ENCODE peak calls at places on chromosomes 11 and 22, in ten cellular contexts. Q is lung microvascular endothelial cell; E is putamen; J is right atrium auricular region; Z is activated CD4-positive, alpha-beta T cell treated with anti-CD3 and anti-CD28 coated beads for 36 hours; L is NCI-H748 treated with DMSO at 0.1 percent for 48 hours; W is CD4-positive, CD25-positive, alpha-beta regulatory T cell; V is stimulated activated CD4-positive, alpha-beta T cell treated with anti-CD3 and anti-CD28 coated beads, Interleukin-2, amount 100 ng/mL, for 24 hours; G is NCI-H1930; U is NCI-H2081. O is an unnamed sample.

GRCh38 chr11:70068345-70068744 is 9.8 kb upstream of the ANO1 start:
- DNase-seq in U (no peak), Z (no peak), E (no peak), L (no peak), Q (no peak), G (no peak), J (peak), W (no peak), V (no peak), O (no peak)

GRCh38 chr22:49486225-49486624 is 341.4 kb downstream of the BRD1 start:
- DNase-seq in L (no peak), U (no peak), E (no peak), Q (no peak), W (no peak), G (no peak), J (no peak), Z (no peak), V (no peak), O (no peak)

GRCh38 chr11:120239713-120240640 is at the start of gene POU2F3:
- DNase-seq in J (no peak), Q (no peak), Z (peak), G (no peak), U (peak), E (no peak), W (no peak), V (no peak), L (no peak), O (no peak)

GRCh38 chr11:8233691-8234424 is 29.8 kb downstream of the LMO1 start:
- DNase-seq in V (no peak), E (no peak), G (no peak), L (no peak), W (no peak), Z (no peak), J (no peak), U (no peak), Q (no peak), O (peak)

GRCh38 chr11:64545605-64546004 is 45.4 kb upstream of the SLC22A12 start:
- DNase-seq in E (no peak), G (no peak), U (no peak), V (no peak), L (no peak), J (no peak), Z (no peak), Q (peak), W (no peak), O (no peak)

GRCh38 chr22:47954107-47954506 is 1191.7 kb downstream of the TBC1D22A start:
- DNase-seq in J (no peak), L (no peak), W (no peak), E (no peak), Q (no peak), V (no peak), Z (no peak), U (no peak), G (no peak), O (no peak)

GRCh38 chr11:92685049-92685448 is 284.4 kb upstream of the MTNR1B start:
- DNase-seq in Z (no peak), J (no peak), Q (no peak), G (no peak), U (peak), W (no peak), E (no peak), V (no peak), L (peak), O (no peak)

GRCh38 chr11:10540546-10540914 is 457 bp downstream of the RNF141 start:
- DNase-seq in V (no peak), W (no peak), Q (peak), Z (no peak), E (no peak), G (no peak), L (peak), J (no peak), U (peak), O (no peak)

GRCh38 chr11:95296621-95297025 is 65.6 kb upstream of the SESN3 start:
- DNase-seq in Q (no peak), E (no peak), L (no peak), V (no peak), Z (no peak), J (no peak), W (no peak), U (no peak), G (no peak), O (no peak)

GRCh38 chr22:40817737-40818136 is 1.4 kb downstream of the SLC25A17 start:
- DNase-seq in L (no peak), Z (no peak), U (no peak), G (no peak), J (no peak), E (no peak), Q (no peak), W (no peak), V (no peak), O (no peak)

GRCh38 chr11:61919113-61919840 is 1.9 kb upstream of the RAB3IL1 start:
- DNase-seq in L (no peak), U (no peak), Z (no peak), E (no peak), G (no peak), V (no peak), J (peak), Q (no peak), W (no peak), O (no peak)

GRCh38 chr11:44300881-44301855 is 8.8 kb downstream of the ALX4 start:
- DNase-seq in U (no peak), E (no peak), G (no peak), J (no peak), L (no peak), Q (no peak), V (no peak), Z (no peak), W (no peak), O (no peak)

GRCh38 chr11:32259641-32260081 is 168.8 kb downstream of the RCN1 start:
- DNase-seq in V (peak), Q (peak), G (no peak), E (no peak), W (no peak), U (no peak), Z (peak), J (no peak), L (no peak), O (peak)

GRCh38 chr22:33726294-33726711 is 194.0 kb downstream of the LARGE1 start:
- DNase-seq in G (no peak), W (no peak), J (no peak), U (no peak), E (no peak), Q (no peak), Z (no peak), V (no peak), L (no peak), O (no peak)

GRCh38 chr22:24146190-24146616 is 35.1 kb upstream of the SUSD2 start:
- DNase-seq in U (peak), E (no peak), G (no peak), W (peak), Z (peak), Q (peak), J (no peak), V (no peak), L (no peak), O (no peak)

GRCh38 chr22:29226246-29226981 is 20.7 kb downstream of the EMID1 start:
- DNase-seq in G (no peak), W (no peak), Z (no peak), E (no peak), V (no peak), Q (no peak), L (no peak), U (no peak), J (no peak), O (no peak)

GRCh38 chr11:70581991-70582885 is 183.9 kb downstream of the CTTN start:
- DNase-seq in U (no peak), V (no peak), W (no peak), L (no peak), E (no peak), Q (no peak), J (no peak), G (no peak), Z (no peak), O (no peak)

GRCh38 chr11:9861860-9862725 is 198.2 kb downstream of the SWAP70 start:
- DNase-seq in Q (peak), W (peak), V (peak), G (peak), J (no peak), Z (peak), E (peak), L (peak), U (peak), O (no peak)

GRCh38 chr22:45535400-45535799 is 32.7 kb downstream of the FBLN1 start:
- DNase-seq in U (no peak), L (no peak), J (no peak), E (no peak), G (no peak), Z (no peak), V (no peak), W (no peak), Q (no peak), O (no peak)

GRCh38 chr11:107844041-107844440 is 14.5 kb downstream of the SLC35F2 start:
- DNase-seq in Z (peak), Q (peak), E (no peak), G (no peak), J (no peak), W (no peak), U (no peak), L (no peak), V (no peak), O (no peak)

GRCh38 chr11:94557391-94557790 is 9.8 kb upstream of the PIWIL4 start:
- DNase-seq in Z (no peak), G (no peak), Q (no peak), W (no peak), U (no peak), L (no peak), J (no peak), V (no peak), E (no peak), O (no peak)

GRCh38 chr11:68542617-68543016 is 82.1 kb downstream of the PPP6R3 start:
- DNase-seq in U (no peak), E (no peak), L (no peak), W (no peak), J (no peak), Z (no peak), G (no peak), Q (peak), V (no peak), O (peak)

GRCh38 chr11:47052576-47052975 is 116.0 kb downstream of the CSTPP1 start:
- DNase-seq in E (no peak), V (no peak), U (no peak), G (no peak), J (no peak), Z (no peak), W (no peak), Q (no peak), L (no peak), O (no peak)

GRCh38 chr22:43777204-43777671 is 34.9 kb downstream of the EFCAB6 start:
- DNase-seq in W (no peak), E (peak), Z (no peak), Q (peak), V (no peak), G (no peak), L (no peak), U (no peak), J (no peak), O (peak)

GRCh38 chr22:26558246-26558895 is 31.6 kb downstream of the TPST2 start:
- DNase-seq in E (no peak), V (no peak), U (peak), J (no peak), L (no peak), W (no peak), Q (no peak), Z (no peak), G (no peak), O (no peak)

GRCh38 chr11:15670520-15671070 is 555.9 kb downstream of the INSC start:
- DNase-seq in V (no peak), J (no peak), Q (no peak), E (no peak), G (no peak), U (no peak), Z (no peak), L (no peak), W (no peak), O (no peak)

GRCh38 chr22:45192701-45193187 is 29.0 kb downstream of the NUP50 start:
- DNase-seq in L (no peak), W (no peak), Z (no peak), Q (no peak), E (no peak), J (no peak), G (no peak), U (no peak), V (no peak), O (no peak)

GRCh38 chr11:83219095-83219494 is 25.6 kb downstream of the ANKRD42 start:
- DNase-seq in Z (no peak), W (no peak), G (no peak), U (peak), V (peak), J (no peak), E (no peak), L (no peak), Q (peak), O (no peak)

GRCh38 chr11:75855191-75855590 is 40.2 kb downstream of the UVRAG start:
- DNase-seq in W (no peak), E (no peak), Q (no peak), Z (no peak), U (no peak), L (no peak), G (no peak), V (no peak), J (no peak), O (no peak)

GRCh38 chr22:19317865-19318264 is 26.3 kb upstream of the CLTCL1 start:
- DNase-seq in W (no peak), Z (no peak), U (no peak), Q (no peak), V (no peak), G (no peak), L (no peak), E (no peak), J (no peak), O (no peak)

GRCh38 chr11:13140028-13140870 is 131.1 kb downstream of the RASSF10 start:
- DNase-seq in U (no peak), Q (no peak), G (no peak), E (no peak), V (no peak), L (no peak), J (no peak), Z (no peak), W (no peak), O (no peak)

GRCh38 chr11:66068154-66068821 is 1.8 kb upstream of the PACS1 start:
- DNase-seq in W (peak), V (peak), U (peak), E (no peak), L (peak), J (peak), G (no peak), Z (peak), Q (peak), O (no peak)

GRCh38 chr22:23229646-23230045 is 49.3 kb downstream of the BCR start:
- DNase-seq in V (no peak), L (no peak), Z (no peak), J (no peak), E (no peak), Q (no peak), U (no peak), G (no peak), W (no peak), O (no peak)

GRCh38 chr11:108788565-108789199 is 123.8 kb downstream of the DDX10 start:
- DNase-seq in E (no peak), Q (peak), V (no peak), U (no peak), Z (peak), J (no peak), G (no peak), W (no peak), L (no peak), O (no peak)

GRCh38 chr11:119525180-119525854 is 102.3 kb upstream of the THY1 start:
- DNase-seq in L (no peak), J (no peak), Z (no peak), U (no peak), G (no peak), E (no peak), Q (no peak), V (no peak), W (no peak), O (no peak)

GRCh38 chr11:13965337-13965736 is 2.8 kb downstream of the SPON1 start:
- DNase-seq in W (no peak), E (no peak), G (no peak), U (no peak), Z (no peak), L (no peak), Q (no peak), V (no peak), J (no peak), O (no peak)

GRCh38 chr11:130480166-130480565 is 31.7 kb downstream of the ADAMTS15 start:
- DNase-seq in U (no peak), W (no peak), L (no peak), V (no peak), Q (no peak), E (no peak), Z (no peak), G (no peak), J (no peak), O (peak)

O was measured in non-pigmented ciliary epithelial cell.